ENCODE peak calls at places on chromosomes 16 and 17, in six cellular contexts. N is mammary epithelial cell, T is heart right ventricle, R is cardiac muscle cell, A is stomach, S is AG04450. I is an unnamed sample. For H3K9me3, the result is how much of the 10 kb centered on the place peaks cover.

GRCh38 chr16:11354733-11355574 is 9.7 kb downstream of the RMI2 start:
- DNase-seq in N (no peak), T (no peak), R (no peak), A (no peak), S (peak), I (peak)

GRCh38 chr16:11501583-11502138 is 85.1 kb downstream of the LITAF start:
- DNase-seq in N (no peak), T (no peak), R (no peak), A (no peak), S (no peak), I (no peak)

GRCh38 chr17:76234354-76234679 is 6.0 kb downstream of the RNF157 start:
- DNase-seq in N (no peak), T (no peak), R (no peak), A (no peak), S (no peak), I (no peak)

GRCh38 chr17:77750427-77751043 is 208.0 kb upstream of the TNRC6C start:
- DNase-seq in N (no peak), T (no peak), R (no peak), A (no peak), S (no peak), I (peak)

GRCh38 chr16:83968891-83969672 is 1.0 kb downstream of the NECAB2 start:
- DNase-seq in N (no peak), T (no peak), R (no peak), A (no peak), S (no peak), I (no peak)

GRCh38 chr17:12789075-12789975 is at the start of gene ARHGAP44:
- DNase-seq in N (peak), T (peak), R (peak), A (peak), S (no peak), I (peak)

GRCh38 chr16:15509051-15509592 is 74.7 kb downstream of the BMERB1 start:
- DNase-seq in N (peak), T (no peak), R (no peak), A (no peak), S (no peak), I (no peak)

GRCh38 chr17:29569245-29569950 is 897 bp downstream of the TP53I13 start:
- DNase-seq in N (peak), T (no peak), R (no peak), A (no peak), S (no peak), I (peak)

GRCh38 chr17:27236710-27237315 is 57.1 kb upstream of the WSB1 start:
- DNase-seq in N (peak), T (no peak), R (peak), A (peak), S (peak), I (no peak)

GRCh38 chr16:56606071-56606687 is 2.2 kb upstream of the MT2A start:
- DNase-seq in N (peak), T (no peak), R (no peak), A (no peak), S (no peak), I (no peak)

GRCh38 chr17:76523084-76524037 is 14.1 kb downstream of the CYGB start:
- DNase-seq in N (peak), T (peak), R (peak), A (peak), S (no peak), I (peak)

GRCh38 chr17:80477647-80478478 is 1.5 kb upstream of the NPTX1 start:
- DNase-seq in N (peak), T (no peak), R (peak), A (no peak), S (no peak), I (no peak)

GRCh38 chr17:79340286-79340685 is 265.7 kb downstream of the ENGASE start:
- DNase-seq in N (no peak), T (no peak), R (no peak), A (no peak), S (no peak), I (no peak)
- H3K4me3 ChIP-seq in N (no peak), T (no peak), R (no peak), A (no peak), S (no peak), I (no peak)

GRCh38 chr16:6148361-6148760 is 1050.8 kb upstream of the EEF2KMT start:
- DNase-seq in N (no peak), T (no peak), R (no peak), A (no peak), S (no peak), I (no peak)
- TF ChIP-seq CTCF in N (no peak), T (no peak), R (no peak), A (no peak), S (no peak), I (no peak)

GRCh38 chr17:22512506-22512905 is 820.2 kb downstream of the KCNJ18 start:
- DNase-seq in N (no peak), T (no peak), R (no peak), A (no peak), S (no peak), I (no peak)
- H3K9me3 ChIP-seq in N (under half), T (under half), R (under half), A (under half), S (half or more), I (under half)

DNA sequence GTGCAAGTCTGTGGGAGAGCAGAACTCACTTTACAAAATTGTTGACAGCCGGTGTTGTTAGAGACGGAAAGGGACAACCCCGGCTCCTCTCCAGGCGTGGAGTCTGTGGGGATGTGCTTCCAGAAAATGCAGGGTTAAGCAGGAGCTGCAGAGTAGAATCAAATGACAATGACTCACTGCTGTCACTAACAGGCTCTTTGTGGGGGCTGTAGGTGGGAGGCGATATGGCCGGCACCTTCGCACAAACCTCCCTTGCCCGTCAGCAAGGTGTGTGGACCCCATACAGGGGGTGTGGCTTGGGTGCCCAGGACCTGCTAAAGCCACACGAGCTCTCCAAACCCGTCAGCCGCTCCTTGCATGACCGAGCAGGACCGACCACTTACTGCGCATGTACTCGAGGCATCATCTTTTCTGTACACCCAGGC is 5.8 kb downstream of the PDK2 start:
- DNase-seq in N (no peak), T (no peak), R (no peak), A (no peak), S (no peak), I (no peak)
- H3K4me3 ChIP-seq in N (no peak), T (no peak), R (no peak), A (peak), S (no peak), I (no peak)

GRCh38 chr16:79334127-79334526 is 266.4 kb downstream of the MAF start:
- DNase-seq in N (no peak), T (no peak), R (peak), A (no peak), S (no peak), I (no peak)
- TF ChIP-seq CTCF in N (no peak), T (peak), R (no peak), A (no peak), S (no peak), I (peak)

DNA sequence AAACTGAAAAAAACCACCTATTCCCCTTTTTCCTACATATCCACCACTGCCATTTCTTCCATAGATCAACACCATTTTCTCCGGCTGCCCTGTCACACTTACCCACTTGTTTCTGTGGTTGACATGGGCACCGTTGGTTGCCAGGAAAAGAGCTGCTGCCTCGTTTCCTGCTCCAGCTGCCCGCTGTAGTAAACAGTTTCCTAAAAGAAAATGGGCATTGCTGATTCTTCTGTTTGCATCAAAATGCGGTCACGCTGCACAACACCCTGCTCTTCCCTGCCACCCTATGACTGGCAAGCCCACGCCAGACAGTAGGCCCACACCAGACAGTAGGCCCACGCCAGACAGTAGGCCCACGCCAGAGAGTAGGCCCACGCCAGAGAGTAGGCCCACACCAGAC is 46.3 kb downstream of the CYB5D2 start:
- DNase-seq in N (no peak), T (no peak), R (no peak), A (no peak), S (no peak), I (no peak)
- H3K9me3 ChIP-seq in N (under half), T (under half), R (under half), A (under half), S (under half), I (under half)

GRCh38 chr17:1710807-1711553 is 803 bp upstream of the TLCD2 start:
- DNase-seq in N (no peak), T (no peak), R (no peak), A (no peak), S (no peak), I (no peak)
- H3K4me3 ChIP-seq in N (peak), T (peak), R (peak), A (peak), S (peak), I (peak)